ENCODE peak calls at places on chromosomes 7 and 10, in nine cellular contexts. R is NCI-H2081; L is cardiac muscle cell; O is astrocyte of the spinal cord; N is left ventricle myocardium inferior; X is stimulated activated CD4-positive, alpha-beta T cell treated with anti-CD3 and anti-CD28 coated beads, Interleukin-15, amount 100 ng/mL, for 1 hour; E is GDM1; D is fibroblast of the conjunctiva; U is A549. I is an unnamed sample.

GRCh38 chr7:99639267-99639666 is 22.5 kb downstream of the ZSCAN25 start:
- DNase-seq in R (no peak), L (no peak), O (no peak), N (no peak), X (no peak), E (no peak), D (no peak), U (no peak), I (no peak)

GRCh38 chr10:20551761-20552160 is 345.4 kb downstream of the NEBL start:
- DNase-seq in R (no peak), L (no peak), O (no peak), N (no peak), X (no peak), E (no peak), D (no peak), U (no peak), I (no peak)

GRCh38 chr7:71343039-71343438 is 211.1 kb downstream of the GALNT17 start:
- DNase-seq in R (no peak), L (no peak), O (no peak), N (no peak), X (no peak), E (no peak), D (no peak), U (no peak), I (no peak)

GRCh38 chr7:80614911-80615310 is 23.5 kb upstream of the CD36 start:
- DNase-seq in R (no peak), L (peak), O (peak), N (no peak), X (no peak), E (no peak), D (no peak), U (no peak), I (no peak)

GRCh38 chr10:49474901-49475300 is 64.0 kb downstream of the ERCC6 start:
- DNase-seq in R (no peak), L (no peak), O (no peak), N (no peak), X (no peak), E (no peak), D (no peak), U (no peak), I (no peak)

GRCh38 chr7:66283003-66283920 is 78.1 kb downstream of the TPST1 start:
- DNase-seq in R (no peak), L (no peak), O (peak), N (no peak), X (no peak), E (no peak), D (peak), U (peak), I (no peak)

GRCh38 chr10:11162828-11163599 is 145.3 kb downstream of the CELF2 start:
- DNase-seq in R (no peak), L (peak), O (no peak), N (peak), X (peak), E (peak), D (no peak), U (no peak), I (peak)

GRCh38 chr10:16470747-16471146 is 33.9 kb downstream of the PTER start:
- DNase-seq in R (no peak), L (no peak), O (no peak), N (no peak), X (no peak), E (peak), D (no peak), U (no peak), I (no peak)

GRCh38 chr10:21993360-21994001 is 10.0 kb downstream of the DNAJC1 start:
- DNase-seq in R (no peak), L (no peak), O (peak), N (no peak), X (no peak), E (no peak), D (no peak), U (no peak), I (peak)

GRCh38 chr7:68269410-68269809 is 1272.8 kb downstream of the TYW1 start:
- DNase-seq in R (no peak), L (no peak), O (peak), N (no peak), X (no peak), E (no peak), D (peak), U (peak), I (no peak)

GRCh38 chr10:100506596-100507356 is 12.9 kb downstream of the SEC31B start:
- DNase-seq in R (no peak), L (no peak), O (peak), N (no peak), X (no peak), E (no peak), D (no peak), U (peak), I (no peak)

GRCh38 chr10:31099664-31100063 is 68.0 kb upstream of the ZNF438 start:
- DNase-seq in R (no peak), L (no peak), O (peak), N (no peak), X (no peak), E (no peak), D (no peak), U (peak), I (no peak)

GRCh38 chr10:79488303-79488702 is 24.0 kb upstream of the EIF5AL1 start:
- DNase-seq in R (no peak), L (no peak), O (peak), N (peak), X (no peak), E (no peak), D (peak), U (peak), I (no peak)

GRCh38 chr7:69668339-69668738 is 70.1 kb downstream of the AUTS2 start:
- DNase-seq in R (no peak), L (no peak), O (no peak), N (no peak), X (no peak), E (no peak), D (no peak), U (no peak), I (no peak)

GRCh38 chr7:92717982-92718716 is 118.2 kb downstream of the CDK6 start:
- DNase-seq in R (peak), L (no peak), O (peak), N (no peak), X (peak), E (no peak), D (peak), U (peak), I (peak)

GRCh38 chr10:47028466-47028865 is 117.2 kb downstream of the PTPN20 start:
- DNase-seq in R (no peak), L (no peak), O (no peak), N (no peak), X (no peak), E (no peak), D (no peak), U (no peak), I (no peak)

GRCh38 chr7:82247814-82248433 is 195.7 kb downstream of the CACNA2D1 start:
- DNase-seq in R (peak), L (no peak), O (peak), N (no peak), X (no peak), E (no peak), D (no peak), U (peak), I (no peak)

GRCh38 chr10:96502561-96503267 is 11.0 kb downstream of the TLL2 start:
- DNase-seq in R (no peak), L (no peak), O (peak), N (no peak), X (no peak), E (no peak), D (no peak), U (no peak), I (no peak)

GRCh38 chr10:49595713-49596492 is 14.2 kb upstream of the SLC18A3 start:
- DNase-seq in R (no peak), L (no peak), O (no peak), N (no peak), X (no peak), E (no peak), D (no peak), U (no peak), I (no peak)

GRCh38 chr10:111297351-111297848 is 220.6 kb downstream of the ADRA2A start:
- DNase-seq in R (no peak), L (no peak), O (peak), N (no peak), X (no peak), E (no peak), D (no peak), U (no peak), I (no peak)

GRCh38 chr7:102890292-102890970 is 22.4 kb upstream of the LRRC17 start:
- DNase-seq in R (no peak), L (no peak), O (peak), N (no peak), X (no peak), E (peak), D (no peak), U (no peak), I (no peak)

GRCh38 chr10:124742418-124743187 is 1.6 kb downstream of the FAM53B start:
- DNase-seq in R (peak), L (peak), O (no peak), N (no peak), X (no peak), E (no peak), D (no peak), U (peak), I (no peak)

GRCh38 chr10:103759100-103759781 is 96.1 kb downstream of the SH3PXD2A start:
- DNase-seq in R (no peak), L (peak), O (peak), N (peak), X (no peak), E (peak), D (peak), U (peak), I (peak)

GRCh38 chr10:47112612-47113011 is 187.4 kb upstream of the GDF10 start:
- DNase-seq in R (no peak), L (no peak), O (no peak), N (no peak), X (no peak), E (no peak), D (no peak), U (no peak), I (no peak)

GRCh38 chr7:135923700-135924261 is 53.4 kb downstream of the MTPN start:
- DNase-seq in R (no peak), L (no peak), O (peak), N (no peak), X (no peak), E (no peak), D (peak), U (peak), I (no peak)

GRCh38 chr7:121480566-121481335 is 84.6 kb upstream of the FAM3C start:
- DNase-seq in R (no peak), L (peak), O (no peak), N (no peak), X (no peak), E (no peak), D (no peak), U (no peak), I (no peak)

GRCh38 chr7:36096460-36097095 is 56.5 kb upstream of the EEPD1 start:
- DNase-seq in R (no peak), L (peak), O (no peak), N (no peak), X (no peak), E (no peak), D (no peak), U (no peak), I (no peak)

GRCh38 chr10:58661336-58661735 is 148.7 kb downstream of the BICC1 start:
- DNase-seq in R (no peak), L (no peak), O (peak), N (no peak), X (no peak), E (no peak), D (peak), U (no peak), I (no peak)

GRCh38 chr10:132891994-132892393 is 50.4 kb downstream of the CFAP46 start:
- DNase-seq in R (no peak), L (peak), O (no peak), N (no peak), X (no peak), E (no peak), D (no peak), U (no peak), I (no peak)

GRCh38 chr10:78578929-78579328 is 489.8 kb upstream of the ZMIZ1 start:
- DNase-seq in R (no peak), L (no peak), O (no peak), N (no peak), X (no peak), E (peak), D (no peak), U (no peak), I (no peak)

GRCh38 chr7:116145245-116145852 is 65.0 kb upstream of the TES start:
- DNase-seq in R (no peak), L (no peak), O (no peak), N (no peak), X (no peak), E (no peak), D (no peak), U (no peak), I (no peak)

GRCh38 chr7:39595102-39595620 is 28.2 kb upstream of the RALA start:
- DNase-seq in R (no peak), L (no peak), O (peak), N (no peak), X (no peak), E (no peak), D (no peak), U (no peak), I (no peak)

GRCh38 chr7:12731214-12731656 is 43.8 kb downstream of the ARL4A start:
- DNase-seq in R (no peak), L (no peak), O (peak), N (no peak), X (no peak), E (no peak), D (no peak), U (no peak), I (peak)

I was measured in central memory CD4-positive, alpha-beta T cell.